ENCODE peak calls at places on chromosomes 5 and 9, in five cellular contexts. One of them, this sample, is unnamed.

GRCh38 chr5:36152324-36153298 is 700 bp downstream of the SKP2 start:
- DNase-seq in substantia nigra: no peak
- DNase-seq in stimulated activated CD4-positive, alpha-beta T cell treated with anti-CD3 and anti-CD28 coated beads, Interleukin-4, amount 100 ng/mL, for 4 hours: no peak
- DNase-seq in NCI-H748 treated with DMSO at 0.1 percent for 48 hours: peak; percentile 72
- DNase-seq in cardiac fibroblast: peak; percentile 35
- DNase-seq in this sample: no peak

GRCh38 chr5:93246093-93246855 is 334.7 kb downstream of the NR2F1-AS1 start:
- DNase-seq in NCI-H748 treated with DMSO at 0.1 percent for 48 hours: peak; percentile 85
- DNase-seq in cardiac fibroblast: no peak
- DNase-seq in substantia nigra: no peak
- DNase-seq in stimulated activated CD4-positive, alpha-beta T cell treated with anti-CD3 and anti-CD28 coated beads, Interleukin-4, amount 100 ng/mL, for 4 hours: no peak
- DNase-seq in this sample: no peak

GRCh38 chr9:109335929-109336328 is 15.1 kb upstream of the EPB41L4B start:
- DNase-seq in cardiac fibroblast: no peak
- DNase-seq in substantia nigra: no peak
- DNase-seq in NCI-H748 treated with DMSO at 0.1 percent for 48 hours: no peak
- DNase-seq in stimulated activated CD4-positive, alpha-beta T cell treated with anti-CD3 and anti-CD28 coated beads, Interleukin-4, amount 100 ng/mL, for 4 hours: no peak
- DNase-seq in this sample: no peak

GRCh38 chr9:76643399-76644117 is 120.7 kb upstream of the PCA3 start:
- DNase-seq in NCI-H748 treated with DMSO at 0.1 percent for 48 hours: no peak
- DNase-seq in cardiac fibroblast: no peak
- DNase-seq in stimulated activated CD4-positive, alpha-beta T cell treated with anti-CD3 and anti-CD28 coated beads, Interleukin-4, amount 100 ng/mL, for 4 hours: no peak
- DNase-seq in substantia nigra: no peak
- DNase-seq in this sample: no peak

GRCh38 chr5:168723037-168723436 is 143.9 kb upstream of the PANK3 start:
- DNase-seq in NCI-H748 treated with DMSO at 0.1 percent for 48 hours: no peak
- DNase-seq in substantia nigra: no peak
- DNase-seq in cardiac fibroblast: no peak
- DNase-seq in stimulated activated CD4-positive, alpha-beta T cell treated with anti-CD3 and anti-CD28 coated beads, Interleukin-4, amount 100 ng/mL, for 4 hours: no peak
- DNase-seq in this sample: no peak

GRCh38 chr5:148147415-148147814 is 20.9 kb upstream of the SPINK14 start:
- DNase-seq in stimulated activated CD4-positive, alpha-beta T cell treated with anti-CD3 and anti-CD28 coated beads, Interleukin-4, amount 100 ng/mL, for 4 hours: no peak
- DNase-seq in substantia nigra: no peak
- DNase-seq in NCI-H748 treated with DMSO at 0.1 percent for 48 hours: peak; percentile 70
- DNase-seq in cardiac fibroblast: no peak
- DNase-seq in this sample: peak; percentile 52

GRCh38 chr5:108818613-108819272 is 71.0 kb downstream of the FER start:
- DNase-seq in cardiac fibroblast: peak; percentile 72
- DNase-seq in substantia nigra: no peak
- DNase-seq in stimulated activated CD4-positive, alpha-beta T cell treated with anti-CD3 and anti-CD28 coated beads, Interleukin-4, amount 100 ng/mL, for 4 hours: no peak
- DNase-seq in NCI-H748 treated with DMSO at 0.1 percent for 48 hours: no peak
- DNase-seq in this sample: no peak

GRCh38 chr9:8879284-8879683 is 1079.7 kb upstream of the DMAC1 start:
- DNase-seq in cardiac fibroblast: no peak
- DNase-seq in substantia nigra: no peak
- DNase-seq in NCI-H748 treated with DMSO at 0.1 percent for 48 hours: no peak
- DNase-seq in stimulated activated CD4-positive, alpha-beta T cell treated with anti-CD3 and anti-CD28 coated beads, Interleukin-4, amount 100 ng/mL, for 4 hours: no peak
- DNase-seq in this sample: no peak

GRCh38 chr5:59660737-59661136 is 232.8 kb downstream of the PDE4D start:
- DNase-seq in substantia nigra: no peak
- DNase-seq in NCI-H748 treated with DMSO at 0.1 percent for 48 hours: peak; percentile 35
- DNase-seq in stimulated activated CD4-positive, alpha-beta T cell treated with anti-CD3 and anti-CD28 coated beads, Interleukin-4, amount 100 ng/mL, for 4 hours: no peak
- DNase-seq in cardiac fibroblast: peak; percentile 59
- DNase-seq in this sample: peak; percentile 10

GRCh38 chr9:125549465-125550215 is 157.4 kb downstream of the MAPKAP1 start:
- DNase-seq in stimulated activated CD4-positive, alpha-beta T cell treated with anti-CD3 and anti-CD28 coated beads, Interleukin-4, amount 100 ng/mL, for 4 hours: no peak
- DNase-seq in NCI-H748 treated with DMSO at 0.1 percent for 48 hours: no peak
- DNase-seq in cardiac fibroblast: no peak
- DNase-seq in substantia nigra: peak; percentile 30
- DNase-seq in this sample: peak; percentile 88

GRCh38 chr5:136087961-136088871 is 44.4 kb upstream of the SMAD5 start:
- DNase-seq in cardiac fibroblast: peak; percentile 76
- DNase-seq in stimulated activated CD4-positive, alpha-beta T cell treated with anti-CD3 and anti-CD28 coated beads, Interleukin-4, amount 100 ng/mL, for 4 hours: no peak
- DNase-seq in NCI-H748 treated with DMSO at 0.1 percent for 48 hours: no peak
- DNase-seq in substantia nigra: peak; percentile 4
- DNase-seq in this sample: peak; percentile 25

GRCh38 chr9:19998823-19999455 is 210.1 kb upstream of the SLC24A2 start:
- DNase-seq in substantia nigra: no peak
- DNase-seq in NCI-H748 treated with DMSO at 0.1 percent for 48 hours: no peak
- DNase-seq in cardiac fibroblast: peak; percentile 68
- DNase-seq in stimulated activated CD4-positive, alpha-beta T cell treated with anti-CD3 and anti-CD28 coated beads, Interleukin-4, amount 100 ng/mL, for 4 hours: no peak
- DNase-seq in this sample: no peak

GRCh38 chr5:176653401-176653800 is 6.1 kb downstream of the TSPAN17 start:
- DNase-seq in stimulated activated CD4-positive, alpha-beta T cell treated with anti-CD3 and anti-CD28 coated beads, Interleukin-4, amount 100 ng/mL, for 4 hours: peak; percentile 96
- DNase-seq in substantia nigra: no peak
- DNase-seq in cardiac fibroblast: no peak
- DNase-seq in NCI-H748 treated with DMSO at 0.1 percent for 48 hours: no peak
- DNase-seq in this sample: no peak

GRCh38 chr5:156800982-156801381 is 49.1 kb upstream of the PPP1R2B start:
- DNase-seq in stimulated activated CD4-positive, alpha-beta T cell treated with anti-CD3 and anti-CD28 coated beads, Interleukin-4, amount 100 ng/mL, for 4 hours: no peak
- DNase-seq in substantia nigra: peak; percentile 3
- DNase-seq in NCI-H748 treated with DMSO at 0.1 percent for 48 hours: no peak
- DNase-seq in cardiac fibroblast: no peak
- DNase-seq in this sample: no peak

This sample was measured in LNCaP clone FGC.